ENCODE peak calls at places on chromosomes 4 and X, in nine cellular contexts. One of them, this sample, is unnamed.

GRCh38 chr4:74682567-74683359 is 111.6 kb downstream of the BTC start:
- DNase-seq in Caki2: peak; percentile 93
- DNase-seq in EL: peak; percentile 95
- DNase-seq in pulmonary artery endothelial cell: peak; percentile 55
- DNase-seq in left cardiac atrium: no peak
- DNase-seq in NCI-H510A treated with DMSO at 0.1 percent for 48 hours: peak; percentile 2
- DNase-seq in AG20443: peak; percentile 64
- DNase-seq in fibroblast of lung: peak; percentile 98
- DNase-seq in ACHN: peak; percentile 95
- DNase-seq in this sample: peak; percentile 92

GRCh38 chrX:16870861-16871584 is 861 bp upstream of the RBBP7 start:
- DNase-seq in Caki2: no peak
- DNase-seq in EL: peak; percentile 2
- DNase-seq in pulmonary artery endothelial cell: no peak
- DNase-seq in left cardiac atrium: no peak
- DNase-seq in NCI-H510A treated with DMSO at 0.1 percent for 48 hours: peak; percentile 38
- DNase-seq in AG20443: no peak
- DNase-seq in fibroblast of lung: peak; percentile 12
- DNase-seq in ACHN: no peak
- DNase-seq in this sample: peak; percentile 27

GRCh38 chr4:40280586-40280985 is 54.5 kb upstream of the CHRNA9 start:
- DNase-seq in Caki2: no peak
- DNase-seq in EL: no peak
- DNase-seq in pulmonary artery endothelial cell: no peak
- DNase-seq in left cardiac atrium: no peak
- DNase-seq in NCI-H510A treated with DMSO at 0.1 percent for 48 hours: no peak
- DNase-seq in AG20443: no peak
- DNase-seq in fibroblast of lung: no peak
- DNase-seq in ACHN: no peak
- DNase-seq in this sample: no peak

GRCh38 chr4:132299866-132300265 is 849.2 kb upstream of the PCDH10 start:
- DNase-seq in Caki2: no peak
- DNase-seq in EL: no peak
- DNase-seq in pulmonary artery endothelial cell: no peak
- DNase-seq in left cardiac atrium: no peak
- DNase-seq in NCI-H510A treated with DMSO at 0.1 percent for 48 hours: no peak
- DNase-seq in AG20443: no peak
- DNase-seq in fibroblast of lung: no peak
- DNase-seq in ACHN: no peak
- DNase-seq in this sample: no peak

GRCh38 chr4:74667438-74667837 is 126.9 kb downstream of the BTC start:
- DNase-seq in Caki2: no peak
- DNase-seq in EL: no peak
- DNase-seq in pulmonary artery endothelial cell: no peak
- DNase-seq in left cardiac atrium: no peak
- DNase-seq in NCI-H510A treated with DMSO at 0.1 percent for 48 hours: no peak
- DNase-seq in AG20443: no peak
- DNase-seq in fibroblast of lung: no peak
- DNase-seq in ACHN: no peak
- DNase-seq in this sample: no peak

GRCh38 chr4:112853662-112854256 is 195.7 kb upstream of the ANK2 start:
- DNase-seq in Caki2: no peak
- DNase-seq in EL: no peak
- DNase-seq in pulmonary artery endothelial cell: no peak
- DNase-seq in left cardiac atrium: no peak
- DNase-seq in NCI-H510A treated with DMSO at 0.1 percent for 48 hours: no peak
- DNase-seq in AG20443: no peak
- DNase-seq in fibroblast of lung: no peak
- DNase-seq in ACHN: no peak
- DNase-seq in this sample: peak; percentile 8

GRCh38 chrX:40096395-40097091 is 1.2 kb downstream of the BCOR start:
- DNase-seq in Caki2: peak; percentile 28
- DNase-seq in EL: peak; percentile 41
- DNase-seq in pulmonary artery endothelial cell: no peak
- DNase-seq in left cardiac atrium: peak; percentile 60
- DNase-seq in NCI-H510A treated with DMSO at 0.1 percent for 48 hours: no peak
- DNase-seq in AG20443: peak; percentile 34
- DNase-seq in fibroblast of lung: no peak
- DNase-seq in ACHN: peak; percentile 19
- DNase-seq in this sample: peak; percentile 35

GRCh38 chr4:187124311-187124710 is 400.7 kb upstream of the FAT1 start:
- DNase-seq in Caki2: no peak
- DNase-seq in EL: no peak
- DNase-seq in pulmonary artery endothelial cell: no peak
- DNase-seq in left cardiac atrium: no peak
- DNase-seq in NCI-H510A treated with DMSO at 0.1 percent for 48 hours: no peak
- DNase-seq in AG20443: no peak
- DNase-seq in fibroblast of lung: no peak
- DNase-seq in ACHN: no peak
- DNase-seq in this sample: no peak

GRCh38 chr4:37884855-37885487 is 5.9 kb upstream of the TBC1D1 start:
- DNase-seq in Caki2: no peak
- DNase-seq in EL: no peak
- DNase-seq in pulmonary artery endothelial cell: no peak
- DNase-seq in left cardiac atrium: no peak
- DNase-seq in NCI-H510A treated with DMSO at 0.1 percent for 48 hours: no peak
- DNase-seq in AG20443: no peak
- DNase-seq in fibroblast of lung: peak; percentile 18
- DNase-seq in ACHN: no peak
- DNase-seq in this sample: no peak

GRCh38 chr4:139734875-139735380 is 69.3 kb downstream of the MGST2 start:
- DNase-seq in Caki2: peak; percentile 72
- DNase-seq in EL: peak; percentile 70
- DNase-seq in pulmonary artery endothelial cell: peak; percentile 73
- DNase-seq in left cardiac atrium: peak; percentile 92
- DNase-seq in NCI-H510A treated with DMSO at 0.1 percent for 48 hours: peak; percentile 77
- DNase-seq in AG20443: peak; percentile 94
- DNase-seq in fibroblast of lung: peak; percentile 86
- DNase-seq in ACHN: peak; percentile 43
- DNase-seq in this sample: peak; percentile 51

GRCh38 chr4:15006416-15007024 is 4.2 kb downstream of the CPEB2 start:
- DNase-seq in Caki2: peak; percentile 25
- DNase-seq in EL: no peak
- DNase-seq in pulmonary artery endothelial cell: no peak
- DNase-seq in left cardiac atrium: no peak
- DNase-seq in NCI-H510A treated with DMSO at 0.1 percent for 48 hours: peak; percentile 2
- DNase-seq in AG20443: no peak
- DNase-seq in fibroblast of lung: peak; percentile 19
- DNase-seq in ACHN: peak; percentile 20
- DNase-seq in this sample: peak; percentile 14

GRCh38 chr4:142353149-142353738 is 492.9 kb downstream of the INPP4B start:
- DNase-seq in Caki2: peak; percentile 69
- DNase-seq in EL: peak; percentile 79
- DNase-seq in pulmonary artery endothelial cell: peak; percentile 5
- DNase-seq in left cardiac atrium: no peak
- DNase-seq in NCI-H510A treated with DMSO at 0.1 percent for 48 hours: peak; percentile 79
- DNase-seq in AG20443: peak; percentile 45
- DNase-seq in fibroblast of lung: peak; percentile 70
- DNase-seq in ACHN: peak; percentile 42
- DNase-seq in this sample: peak; percentile 88

GRCh38 chr4:13988347-13989265 is 361.1 kb upstream of the BOD1L1 start:
- DNase-seq in Caki2: peak; percentile 83
- DNase-seq in EL: peak; percentile 97
- DNase-seq in pulmonary artery endothelial cell: no peak
- DNase-seq in left cardiac atrium: peak; percentile 57
- DNase-seq in NCI-H510A treated with DMSO at 0.1 percent for 48 hours: no peak
- DNase-seq in AG20443: peak; percentile 85
- DNase-seq in fibroblast of lung: peak; percentile 98
- DNase-seq in ACHN: no peak
- DNase-seq in this sample: peak; percentile 9

GRCh38 chr4:26074672-26075071 is 160.7 kb downstream of the SMIM20 start:
- DNase-seq in Caki2: no peak
- DNase-seq in EL: no peak
- DNase-seq in pulmonary artery endothelial cell: no peak
- DNase-seq in left cardiac atrium: no peak
- DNase-seq in NCI-H510A treated with DMSO at 0.1 percent for 48 hours: no peak
- DNase-seq in AG20443: no peak
- DNase-seq in fibroblast of lung: no peak
- DNase-seq in ACHN: no peak
- DNase-seq in this sample: no peak

GRCh38 chr4:66923081-66923865 is 622.0 kb downstream of the CENPC start:
- DNase-seq in Caki2: no peak
- DNase-seq in EL: peak; percentile 6
- DNase-seq in pulmonary artery endothelial cell: no peak
- DNase-seq in left cardiac atrium: no peak
- DNase-seq in NCI-H510A treated with DMSO at 0.1 percent for 48 hours: no peak
- DNase-seq in AG20443: no peak
- DNase-seq in fibroblast of lung: peak; percentile 37
- DNase-seq in ACHN: no peak
- DNase-seq in this sample: no peak

GRCh38 chr4:168421671-168422070 is 58.6 kb downstream of the DDX60L start:
- DNase-seq in Caki2: peak; percentile 43
- DNase-seq in EL: peak; percentile 30
- DNase-seq in pulmonary artery endothelial cell: peak; percentile 89
- DNase-seq in left cardiac atrium: no peak
- DNase-seq in NCI-H510A treated with DMSO at 0.1 percent for 48 hours: no peak
- DNase-seq in AG20443: no peak
- DNase-seq in fibroblast of lung: peak; percentile 62
- DNase-seq in ACHN: no peak
- DNase-seq in this sample: peak; percentile 71

GRCh38 chr4:163694385-163694784 is 199.9 kb downstream of the TMA16 start:
- DNase-seq in Caki2: peak; percentile 30
- DNase-seq in EL: peak; percentile 91
- DNase-seq in pulmonary artery endothelial cell: no peak
- DNase-seq in left cardiac atrium: no peak
- DNase-seq in NCI-H510A treated with DMSO at 0.1 percent for 48 hours: no peak
- DNase-seq in AG20443: no peak
- DNase-seq in fibroblast of lung: peak; percentile 89
- DNase-seq in ACHN: peak; percentile 76
- DNase-seq in this sample: peak; percentile 77

GRCh38 chrX:43005561-43005960 is 227.6 kb upstream of the PPP1R2C start:
- DNase-seq in Caki2: no peak
- DNase-seq in EL: no peak
- DNase-seq in pulmonary artery endothelial cell: no peak
- DNase-seq in left cardiac atrium: no peak
- DNase-seq in NCI-H510A treated with DMSO at 0.1 percent for 48 hours: no peak
- DNase-seq in AG20443: no peak
- DNase-seq in fibroblast of lung: no peak
- DNase-seq in ACHN: no peak
- DNase-seq in this sample: no peak

GRCh38 chr4:52555356-52555716 is 103.8 kb downstream of the USP46 start:
- DNase-seq in Caki2: no peak
- DNase-seq in EL: no peak
- DNase-seq in pulmonary artery endothelial cell: no peak
- DNase-seq in left cardiac atrium: no peak
- DNase-seq in NCI-H510A treated with DMSO at 0.1 percent for 48 hours: no peak
- DNase-seq in AG20443: no peak
- DNase-seq in fibroblast of lung: no peak
- DNase-seq in ACHN: no peak
- DNase-seq in this sample: no peak

GRCh38 chr4:107562306-107562705 is 157.7 kb downstream of the PAPSS1 start:
- DNase-seq in Caki2: no peak
- DNase-seq in EL: no peak
- DNase-seq in pulmonary artery endothelial cell: no peak
- DNase-seq in left cardiac atrium: no peak
- DNase-seq in NCI-H510A treated with DMSO at 0.1 percent for 48 hours: no peak
- DNase-seq in AG20443: no peak
- DNase-seq in fibroblast of lung: no peak
- DNase-seq in ACHN: no peak
- DNase-seq in this sample: no peak

GRCh38 chr4:80268081-80268823 is 1.8 kb downstream of the FGF5 start:
- DNase-seq in Caki2: no peak
- DNase-seq in EL: peak; percentile 73
- DNase-seq in pulmonary artery endothelial cell: no peak
- DNase-seq in left cardiac atrium: no peak
- DNase-seq in NCI-H510A treated with DMSO at 0.1 percent for 48 hours: no peak
- DNase-seq in AG20443: peak; percentile 48
- DNase-seq in fibroblast of lung: peak; percentile 66
- DNase-seq in ACHN: no peak
- DNase-seq in this sample: no peak

GRCh38 chr4:168848112-168848511 is 161.9 kb downstream of the CBR4 start:
- DNase-seq in Caki2: no peak
- DNase-seq in EL: no peak
- DNase-seq in pulmonary artery endothelial cell: no peak
- DNase-seq in left cardiac atrium: no peak
- DNase-seq in NCI-H510A treated with DMSO at 0.1 percent for 48 hours: no peak
- DNase-seq in AG20443: peak; percentile 43
- DNase-seq in fibroblast of lung: peak; percentile 38
- DNase-seq in ACHN: no peak
- DNase-seq in this sample: no peak

GRCh38 chr4:152014280-152014679 is 253.5 kb upstream of the GATB start:
- DNase-seq in Caki2: no peak
- DNase-seq in EL: no peak
- DNase-seq in pulmonary artery endothelial cell: no peak
- DNase-seq in left cardiac atrium: no peak
- DNase-seq in NCI-H510A treated with DMSO at 0.1 percent for 48 hours: no peak
- DNase-seq in AG20443: no peak
- DNase-seq in fibroblast of lung: no peak
- DNase-seq in ACHN: no peak
- DNase-seq in this sample: no peak

GRCh38 chr4:109990307-109991257 is 77.9 kb downstream of the EGF start:
- DNase-seq in Caki2: no peak
- DNase-seq in EL: no peak
- DNase-seq in pulmonary artery endothelial cell: no peak
- DNase-seq in left cardiac atrium: no peak
- DNase-seq in NCI-H510A treated with DMSO at 0.1 percent for 48 hours: no peak
- DNase-seq in AG20443: no peak
- DNase-seq in fibroblast of lung: no peak
- DNase-seq in ACHN: no peak
- DNase-seq in this sample: no peak

This sample was measured in PC-3.